ENCODE peak calls at places on chromosomes 16 and 17, in four cellular contexts. V is upper lobe of right lung, T is small intestine, R is T-cell. H is an unnamed sample.
A peak's percentile ranks its signal among the peaks of the same experiment; 100 is the strongest.

GRCh38 chr17:75795820-75796607 is 11.4 kb downstream of the UNK start:
- DNase-seq in T (no peak), R (no peak), V (no peak), H (no peak)

GRCh38 chr17:36921131-36921851 is 16.0 kb upstream of the LHX1 start:
- DNase-seq in T (no peak), V (no peak), R (no peak), H (peak; percentile 85)

GRCh38 chr16:19555938-19556778 is 655 bp downstream of the VPS35L start:
- DNase-seq in T (no peak), V (no peak), R (no peak), H (no peak)

GRCh38 chr17:46971647-46972300 is 7.3 kb downstream of the RPRML start:
- DNase-seq in T (no peak), R (no peak), V (no peak), H (no peak)

GRCh38 chr16:90046971-90047713 is 27.9 kb upstream of the DBNDD1 start:
- DNase-seq in T (no peak), V (peak; percentile 87), R (no peak), H (peak; percentile 58)

GRCh38 chr16:66359012-66359411 is 7.5 kb upstream of the CDH5 start:
- DNase-seq in T (no peak), V (peak; percentile 63), R (no peak), H (peak; percentile 23)

GRCh38 chr16:85448557-85449194 is 164.4 kb upstream of the GSE1 start:
- DNase-seq in R (peak; percentile 56), V (peak; percentile 78), T (peak; percentile 46), H (no peak)

GRCh38 chr16:53744449-53744848 is 40.5 kb downstream of the FTO start:
- DNase-seq in T (no peak), R (peak; percentile 3), V (no peak), H (peak; percentile 22)

GRCh38 chr16:26118575-26118974 is 426.8 kb downstream of the HS3ST4 start:
- DNase-seq in T (no peak), V (no peak), R (no peak), H (no peak)

GRCh38 chr17:20228860-20229259 is 219.7 kb downstream of the SPECC1 start:
- DNase-seq in T (no peak), V (no peak), R (no peak), H (no peak)

GRCh38 chr17:8041249-8041928 is 2.5 kb downstream of the ALOX15B start:
- DNase-seq in T (peak; percentile 50), V (no peak), R (peak; percentile 25), H (peak; percentile 51)

GRCh38 chr16:84907575-84907974 is 87.8 kb downstream of the CRISPLD2 start:
- DNase-seq in T (no peak), V (no peak), R (no peak), H (no peak)

GRCh38 chr17:36092228-36092627 is 2.3 kb upstream of the CCL3 start:
- DNase-seq in T (no peak), R (no peak), V (no peak), H (no peak)

GRCh38 chr16:66660422-66661209 is 35.9 kb downstream of the CMTM4 start:
- DNase-seq in T (peak; percentile 13), R (no peak), V (peak; percentile 73), H (peak; percentile 69)

GRCh38 chr17:1414634-1415033 is 14.6 kb upstream of the YWHAE start:
- DNase-seq in V (peak; percentile 20), T (no peak), R (no peak), H (no peak)

GRCh38 chr17:44088254-44088653 is 17.7 kb downstream of the G6PC3 start:
- DNase-seq in R (no peak), T (no peak), V (no peak), H (no peak)

GRCh38 chr17:67606471-67606870 is 111.3 kb upstream of the NOL11 start:
- DNase-seq in V (no peak), R (no peak), T (peak; percentile 47), H (peak; percentile 14)

GRCh38 chr16:10509534-10510025 is 70.8 kb downstream of the EMP2 start:
- DNase-seq in T (peak; percentile 92), V (no peak), R (peak; percentile 46), H (peak; percentile 61)

GRCh38 chr17:7146115-7146514 is 31.5 kb upstream of the ASGR2 start:
- DNase-seq in R (no peak), V (no peak), T (no peak), H (no peak)

GRCh38 chr17:49910094-49910857 is 58.7 kb upstream of the DLX4 start:
- DNase-seq in V (no peak), T (peak; percentile 11), R (no peak), H (peak; percentile 93)

GRCh38 chr17:7445011-7445927 is at the start of gene CHRNB1:
- DNase-seq in V (peak; percentile 91), T (peak; percentile 81), R (no peak), H (peak; percentile 94)

GRCh38 chr17:73551756-73552155 is 92.5 kb downstream of the SDK2 start:
- DNase-seq in R (no peak), V (no peak), T (no peak), H (no peak)

GRCh38 chr16:35798885-35799426 is 2339.5 kb downstream of the TP53TG3F start:
- DNase-seq in T (peak; percentile 18), V (peak; percentile 33), R (no peak), H (no peak)

H was measured in PC-9.